ENCODE peak calls at places on chromosomes 6 and 20, in nine cellular contexts. K is heart right ventricle, Z is dorsolateral prefrontal cortex, G is mucosa of descending colon, S is fibroblast of villous mesenchyme, Q is fibroblast of lung, D is brain microvascular endothelial cell, R is left ventricle myocardium inferior, B is AG09309. J is an unnamed sample.

GRCh38 chr20:19406371-19406770 is 193.9 kb downstream of the SLC24A3 start:
- DNase-seq in G (no peak), S (no peak), B (no peak), D (no peak), R (no peak), Z (no peak), K (no peak), Q (no peak), J (no peak)

GRCh38 chr6:16756660-16757270 is 4.5 kb downstream of the ATXN1 start:
- DNase-seq in S (peak), D (no peak), R (no peak), B (no peak), Z (no peak), Q (no peak), K (no peak), G (no peak), J (no peak)

GRCh38 chr6:162963861-162964260 is 236.1 kb downstream of the PACRG start:
- DNase-seq in K (no peak), S (peak), G (no peak), D (no peak), B (no peak), Z (no peak), R (no peak), Q (no peak), J (peak)

GRCh38 chr6:155765275-155766194 is 309.9 kb upstream of the NOX3 start:
- DNase-seq in G (no peak), Z (no peak), S (peak), K (no peak), D (peak), B (no peak), R (no peak), Q (peak), J (peak)

GRCh38 chr6:22888147-22888831 is 318.9 kb downstream of the HDGFL1 start:
- DNase-seq in S (peak), R (no peak), Z (no peak), Q (no peak), B (no peak), D (no peak), G (no peak), K (no peak), J (no peak)

GRCh38 chr20:33569290-33570094 is 79.6 kb downstream of the CBFA2T2 start:
- DNase-seq in Q (no peak), R (no peak), S (no peak), K (no peak), B (no peak), G (no peak), Z (no peak), D (no peak), J (no peak)

GRCh38 chr20:40959325-40960092 is 69.1 kb upstream of the TOP1 start:
- DNase-seq in R (no peak), G (no peak), K (no peak), Q (no peak), B (no peak), D (no peak), Z (no peak), S (no peak), J (no peak)

GRCh38 chr20:49297605-49298530 is 20.0 kb upstream of the ZNFX1 start:
- DNase-seq in B (no peak), Z (no peak), Q (no peak), G (no peak), D (no peak), R (no peak), K (no peak), S (no peak), J (no peak)

GRCh38 chr6:150175611-150176151 is 32.8 kb downstream of the PPP1R14C start:
- DNase-seq in G (no peak), D (no peak), Q (no peak), Z (no peak), K (no peak), R (no peak), S (no peak), B (no peak), J (no peak)

GRCh38 chr6:35096129-35096852 is 44.8 kb downstream of the TCP11 start:
- DNase-seq in G (no peak), S (peak), Q (peak), Z (no peak), K (no peak), B (peak), D (peak), R (no peak), J (peak)

GRCh38 chr20:58718121-58718563 is 25.5 kb downstream of the NPEPL1 start:
- DNase-seq in G (peak), Q (no peak), B (no peak), Z (peak), R (no peak), K (no peak), D (no peak), S (no peak), J (no peak)

DNA sequence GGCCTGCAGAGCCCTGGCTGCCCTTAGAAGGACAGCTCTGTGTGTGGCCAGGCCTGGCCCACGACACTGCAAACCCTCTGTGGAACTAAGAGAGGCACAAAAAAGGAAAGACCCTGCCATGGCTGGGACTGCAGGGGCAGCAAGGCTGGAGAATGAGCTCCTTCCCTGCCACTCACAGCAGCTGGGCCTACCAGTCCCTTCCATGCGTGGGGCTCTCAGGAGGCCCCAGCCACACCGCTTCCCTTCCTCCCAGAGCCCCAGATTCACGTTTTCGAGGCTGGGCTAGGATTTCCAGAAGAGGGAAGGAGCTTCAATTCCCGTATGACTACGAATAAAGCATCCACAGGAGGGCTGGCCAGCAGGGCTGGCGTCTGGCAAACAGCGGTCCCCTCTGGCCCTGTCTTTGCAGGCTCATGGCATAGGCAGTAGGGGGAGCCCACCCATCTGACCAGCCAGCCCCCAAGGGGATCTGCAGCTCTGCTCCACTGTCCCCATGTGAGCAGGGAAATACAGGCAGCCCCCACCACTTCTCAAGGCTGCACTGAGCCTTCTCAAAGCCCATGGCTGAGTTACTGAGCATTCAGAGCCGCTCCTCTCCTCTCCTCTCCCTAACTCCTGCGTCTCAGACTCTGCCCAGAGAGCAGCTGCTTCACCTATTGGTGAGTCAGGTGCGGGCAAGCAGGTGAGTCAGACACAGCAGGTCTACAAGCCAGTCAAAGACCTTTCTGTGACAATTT is 53.1 kb downstream of the NINL start:
- DNase-seq in B (no peak), Q (no peak), D (no peak), S (no peak), K (no peak), G (no peak), Z (peak), R (no peak), J (no peak)
- TF ChIP-seq CTCF in B (no peak), Q (peak), D (peak), S (no peak), K (peak), G (no peak), Z (no peak), R (peak), J (peak)

GRCh38 chr20:38164069-38164468 is 1.0 kb downstream of the TGM2 start:
- DNase-seq in K (no peak), Z (no peak), R (no peak), G (no peak), D (no peak), S (peak), B (no peak), Q (no peak), J (no peak)
- H3K4me3 ChIP-seq in K (peak), Z (peak), R (peak), G (no peak), D (peak), S (peak), B (no peak), Q (peak), J (peak)

GRCh38 chr6:117191009-117191408 is 74.3 kb upstream of the VGLL2 start:
- DNase-seq in B (no peak), R (no peak), Z (no peak), S (no peak), D (no peak), Q (no peak), G (no peak), K (no peak), J (no peak)

GRCh38 chr6:117191448-117191847 is 73.9 kb upstream of the VGLL2 start:
- DNase-seq in Q (no peak), S (no peak), D (no peak), Z (no peak), B (no peak), K (no peak), R (no peak), G (no peak), J (no peak)

GRCh38 chr6:117188627-117189201 is 76.6 kb upstream of the VGLL2 start:
- DNase-seq in G (no peak), S (no peak), D (no peak), K (no peak), Q (no peak), R (no peak), Z (no peak), B (no peak), J (no peak)
- TF ChIP-seq CTCF in G (no peak), S (no peak), D (peak), K (peak), Q (peak), R (peak), Z (peak), B (peak), J (peak)

GRCh38 chr20:30286157-30286556 is 971.3 kb upstream of the DEFB115 start:
- DNase-seq in Z (no peak), K (no peak), Q (peak), R (no peak), B (no peak), G (no peak), S (no peak), D (no peak), J (no peak)

GRCh38 chr20:30281584-30282197 is 975.8 kb upstream of the DEFB115 start:
- DNase-seq in B (no peak), S (no peak), Q (no peak), Z (no peak), K (no peak), R (no peak), D (no peak), G (no peak), J (no peak)

DNA sequence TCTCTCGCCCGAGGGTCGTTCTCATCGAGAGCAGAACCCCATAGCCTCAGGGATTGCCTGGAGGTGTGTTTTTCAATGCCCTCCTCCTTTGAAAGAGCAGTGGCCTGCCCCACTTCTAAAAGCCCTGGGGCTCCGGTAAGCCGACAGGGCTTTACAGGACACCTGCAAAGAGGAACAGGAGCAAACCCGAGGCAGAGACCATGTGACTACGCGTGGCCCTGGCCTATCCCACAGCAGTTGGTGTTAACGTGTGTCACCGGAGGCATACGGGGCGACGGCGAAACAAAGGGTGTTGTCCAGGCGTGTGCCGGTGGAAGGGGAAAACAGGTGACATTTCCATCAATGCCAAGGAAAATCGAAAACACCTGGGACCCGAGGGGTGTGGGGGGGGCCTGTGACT is 972.9 kb upstream of the DEFB115 start:
- DNase-seq in Q (no peak), S (no peak), D (no peak), K (no peak), B (no peak), R (no peak), G (no peak), Z (no peak), J (no peak)
- H3K4me3 ChIP-seq in Q (no peak), S (peak), D (no peak), K (peak), B (no peak), R (peak), G (no peak), Z (peak), J (no peak)